ENCODE peak calls at places on chromosome 7, in six cellular contexts. B is AG04450, F is GM23248, G is HCT116, Y is small intestine, S is colonic mucosa. Z is an unnamed sample.

GRCh38 chr7:1080251-1080917 is 7.5 kb upstream of the GPER1 start:
- DNase-seq in S (no peak), B (no peak), Y (no peak), F (no peak), G (no peak), Z (no peak)

GRCh38 chr7:1460757-1461639 is 1.7 kb upstream of the MICALL2 start:
- DNase-seq in G (no peak), F (peak; percentile 69), B (no peak), S (peak; percentile 90), Y (peak; percentile 89), Z (no peak)

GRCh38 chr7:92496876-92497275 is 19.1 kb upstream of the ERVW-1 start:
- DNase-seq in G (no peak), Y (no peak), S (no peak), B (no peak), F (peak; percentile 30), Z (no peak)

GRCh38 chr7:106723398-106723797 is 62.4 kb upstream of the CCDC71L start:
- DNase-seq in G (no peak), B (no peak), F (no peak), Y (no peak), S (no peak), Z (no peak)

GRCh38 chr7:78039791-78040776 is 241.5 kb downstream of the PHTF2 start:
- DNase-seq in G (peak; percentile 23), B (no peak), Y (no peak), F (peak; percentile 26), S (peak; percentile 19), Z (no peak)

GRCh38 chr7:146331369-146331768 is 214.8 kb downstream of the CNTNAP2 start:
- DNase-seq in G (no peak), S (no peak), F (no peak), B (no peak), Y (no peak), Z (no peak)

GRCh38 chr7:81676813-81677212 is 93.0 kb downstream of the HGF start:
- DNase-seq in Y (no peak), S (no peak), B (no peak), F (peak; percentile 55), G (no peak), Z (peak; percentile 47)

GRCh38 chr7:104973909-104974415 is 40.0 kb upstream of the KMT2E start:
- DNase-seq in B (no peak), Y (no peak), G (no peak), F (peak; percentile 93), S (peak; percentile 67), Z (no peak)

GRCh38 chr7:116653204-116653603 is 18.8 kb upstream of the MET start:
- DNase-seq in F (peak; percentile 74), G (peak; percentile 49), B (peak; percentile 29), Y (no peak), S (no peak), Z (peak; percentile 11)

GRCh38 chr7:83798489-83798888 is 149.6 kb upstream of the SEMA3E start:
- DNase-seq in B (no peak), S (no peak), F (no peak), G (no peak), Y (no peak), Z (no peak)

GRCh38 chr7:18499407-18500197 is 4.1 kb downstream of the HDAC9 start:
- DNase-seq in B (no peak), F (peak; percentile 52), G (no peak), Y (no peak), S (no peak), Z (peak; percentile 59)

GRCh38 chr7:131231381-131232220 is 96.1 kb upstream of the MKLN1 start:
- DNase-seq in B (peak; percentile 41), Y (peak; percentile 26), G (no peak), S (peak; percentile 31), F (peak; percentile 44), Z (no peak)

GRCh38 chr7:7868245-7868899 is 100.2 kb upstream of the GLCCI1 start:
- DNase-seq in B (no peak), F (no peak), G (no peak), S (no peak), Y (no peak), Z (no peak)

GRCh38 chr7:8057566-8057965 is 89.0 kb downstream of the GLCCI1 start:
- DNase-seq in Y (no peak), S (no peak), G (no peak), F (no peak), B (no peak), Z (no peak)

GRCh38 chr7:150430465-150431085 is 19.9 kb upstream of the GIMAP8 start:
- DNase-seq in Y (no peak), B (no peak), F (peak; percentile 47), S (no peak), G (no peak), Z (no peak)

GRCh38 chr7:106071999-106072714 is 40.0 kb downstream of the SYPL1 start:
- DNase-seq in G (no peak), Y (peak; percentile 63), B (no peak), F (no peak), S (peak; percentile 70), Z (no peak)

GRCh38 chr7:55557666-55558188 is 14.6 kb downstream of the VOPP1 start:
- DNase-seq in G (no peak), S (no peak), F (no peak), Y (no peak), B (no peak), Z (no peak)

GRCh38 chr7:105502173-105502572 is 19.9 kb downstream of the PUS7 start:
- DNase-seq in F (no peak), B (no peak), S (no peak), Y (no peak), G (no peak), Z (no peak)

GRCh38 chr7:50379082-50379481 is 71.1 kb downstream of the FIGNL1 start:
- DNase-seq in Y (no peak), F (no peak), S (no peak), G (no peak), B (no peak), Z (no peak)

GRCh38 chr7:105838273-105839141 is 37.9 kb downstream of the ATXN7L1 start:
- DNase-seq in G (no peak), S (peak; percentile 70), B (peak; percentile 26), F (peak; percentile 74), Y (peak; percentile 77), Z (no peak)

GRCh38 chr7:7352845-7353244 is 170.5 kb downstream of the C1GALT1 start:
- DNase-seq in Y (peak; percentile 8), S (no peak), F (no peak), B (no peak), G (no peak), Z (no peak)

GRCh38 chr7:80335473-80336232 is 176.2 kb downstream of the GNAT3 start:
- DNase-seq in G (no peak), F (no peak), B (no peak), S (peak; percentile 58), Y (peak; percentile 94), Z (no peak)

GRCh38 chr7:4809091-4809591 is 33.7 kb downstream of the AP5Z1 start:
- DNase-seq in S (no peak), Y (no peak), B (no peak), F (no peak), G (no peak), Z (no peak)

GRCh38 chr7:139871276-139871675 is 42.2 kb downstream of the TBXAS1 start:
- DNase-seq in B (peak; percentile 60), G (no peak), Y (no peak), S (no peak), F (peak; percentile 51), Z (peak; percentile 35)

GRCh38 chr7:4683043-4683883 is 1.2 kb downstream of the FOXK1 start:
- DNase-seq in B (no peak), G (no peak), Y (peak; percentile 35), F (no peak), S (peak; percentile 68), Z (peak; percentile 63)

GRCh38 chr7:80324032-80324431 is 187.8 kb downstream of the GNAT3 start:
- DNase-seq in S (no peak), G (no peak), B (no peak), F (peak; percentile 75), Y (peak; percentile 64), Z (peak; percentile 7)

GRCh38 chr7:103632972-103633371 is 187.0 kb upstream of the SLC26A5 start:
- DNase-seq in Y (no peak), F (peak; percentile 62), B (no peak), S (no peak), G (no peak), Z (no peak)

GRCh38 chr7:14834456-14834855 is 68.1 kb downstream of the DGKB start:
- DNase-seq in Y (no peak), S (no peak), G (no peak), F (peak; percentile 78), B (no peak), Z (peak; percentile 77)

GRCh38 chr7:28054531-28055160 is 125.9 kb downstream of the JAZF1 start:
- DNase-seq in F (no peak), G (no peak), S (no peak), Y (no peak), B (no peak), Z (no peak)

GRCh38 chr7:20268832-20269231 is 51.6 kb upstream of the MACC1 start:
- DNase-seq in S (no peak), B (no peak), G (no peak), F (peak; percentile 47), Y (no peak), Z (no peak)

GRCh38 chr7:12554848-12555247 is 15.7 kb upstream of the SCIN start:
- DNase-seq in Y (no peak), F (no peak), S (no peak), G (no peak), B (no peak), Z (no peak)

GRCh38 chr7:114977277-114977676 is 55.4 kb downstream of the MDFIC start:
- DNase-seq in B (no peak), S (no peak), G (no peak), F (no peak), Y (no peak), Z (no peak)

GRCh38 chr7:57342954-57343353 is 107.0 kb upstream of the ZNF716 start:
- DNase-seq in G (no peak), S (no peak), F (no peak), Y (no peak), B (no peak), Z (no peak)
- H3K9me3 ChIP-seq in G (peaks cover 3% of the 10 kb centered on the region), S (no peaks in the 10 kb centered on the region), F (no peaks in the 10 kb centered on the region), Y (peaks cover 2% of the 10 kb centered on the region), B (peaks cover 69% of the 10 kb centered on the region), Z (no peaks in the 10 kb centered on the region)

DNA sequence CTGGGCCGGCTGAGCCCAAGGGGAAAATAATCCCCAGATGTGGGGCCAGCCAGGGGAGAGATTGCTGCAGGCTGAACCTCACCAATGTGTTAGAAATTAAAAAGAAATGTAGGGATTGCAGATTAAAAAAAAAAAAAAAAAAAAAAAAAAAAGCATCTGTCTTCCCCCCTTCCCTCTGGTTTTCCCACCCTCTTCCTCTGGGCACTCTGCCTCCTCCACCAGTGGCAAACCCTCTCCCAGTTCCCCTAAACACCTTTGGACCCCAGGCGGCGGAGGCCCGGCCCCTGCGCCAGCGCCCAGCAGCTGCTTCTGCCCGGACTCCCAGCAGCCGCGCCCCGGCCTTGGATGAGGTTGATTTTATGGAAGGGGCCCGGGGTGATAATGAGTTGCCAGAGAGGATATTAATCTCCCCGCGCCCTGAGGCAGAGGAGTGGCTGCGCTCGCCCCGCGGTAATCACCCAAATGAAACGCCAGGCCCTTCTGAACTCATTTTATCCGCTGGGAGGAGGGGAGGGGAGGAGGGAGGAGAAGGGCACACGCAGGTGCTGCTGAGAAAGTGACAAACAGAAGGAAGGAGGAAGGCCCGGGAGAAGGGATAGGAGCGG is 6.9 kb downstream of the MNX1 start:
- DNase-seq in B (no peak), G (no peak), S (peak; percentile 88), Y (peak; percentile 96), F (no peak), Z (no peak)
- H3K27me3 ChIP-seq in B (peaks cover 86% of the 10 kb centered on the region), G (no peaks in the 10 kb centered on the region), S (peaks cover 36% of the 10 kb centered on the region), Y (no peaks in the 10 kb centered on the region), F (peaks cover 98% of the 10 kb centered on the region), Z (no peaks in the 10 kb centered on the region)

GRCh38 chr7:108246227-108246837 is 116.2 kb upstream of the LAMB4 start:
- DNase-seq in F (peak; percentile 99), Y (peak; percentile 80), G (peak; percentile 61), S (no peak), B (peak; percentile 70), Z (peak; percentile 90)
- H3K4me3 ChIP-seq in F (peak overlapping the region; percentile 66), Y (no peak overlapping the region), G (no peak overlapping the region), S (no peak overlapping the region), B (no peak overlapping the region), Z (no peak overlapping the region)

GRCh38 chr7:38824948-38825347 is 84.0 kb downstream of the VPS41 start:
- DNase-seq in Y (no peak), F (no peak), S (no peak), G (no peak), B (no peak), Z (no peak)
- H3K9me3 ChIP-seq in Y (no peaks in the 10 kb centered on the region), F (no peaks in the 10 kb centered on the region), S (no peaks in the 10 kb centered on the region), G (no peaks in the 10 kb centered on the region), B (no peaks in the 10 kb centered on the region), Z (no peaks in the 10 kb centered on the region)

Z was measured in MG63.